ENCODE peak calls at places on chromosomes 3 and 15, in five cellular contexts. U is A549, L is HepG2, Y is IMR-90, N is H1. X is an unnamed sample.

GRCh38 chr3:188749010-188749617 is 422.7 kb upstream of the TPRG1 start:
- DNase-seq in L (no peak), N (no peak), Y (no peak), U (peak), X (peak)

GRCh38 chr3:55556622-55557531 is 69.8 kb upstream of the WNT5A start:
- DNase-seq in Y (peak), N (no peak), U (no peak), L (no peak), X (no peak)

GRCh38 chr15:67865331-67865730 is 25.5 kb upstream of the RNU6-1 start:
- DNase-seq in L (no peak), U (no peak), N (no peak), Y (peak), X (no peak)

GRCh38 chr15:82587805-82588204 is 47.5 kb upstream of the RPS17 start:
- DNase-seq in Y (no peak), U (no peak), N (no peak), L (no peak), X (no peak)

GRCh38 chr15:68416158-68416535 is 15.8 kb downstream of the ITGA11 start:
- DNase-seq in Y (no peak), N (no peak), U (no peak), L (no peak), X (no peak)

GRCh38 chr15:90201944-90202375 is 830 bp downstream of the SEMA4B start:
- DNase-seq in U (no peak), N (no peak), L (no peak), Y (no peak), X (no peak)

GRCh38 chr3:21017115-21017852 is 733.7 kb downstream of the ZNF385D start:
- DNase-seq in L (no peak), N (peak), U (peak), Y (no peak), X (no peak)

GRCh38 chr15:59420986-59421618 is 16.9 kb upstream of the FAM81A start:
- DNase-seq in U (no peak), Y (peak), N (peak), L (no peak), X (no peak)

GRCh38 chr3:177134166-177134565 is 63.1 kb downstream of the TBL1XR1 start:
- DNase-seq in L (no peak), U (no peak), Y (no peak), N (no peak), X (no peak)

DNA sequence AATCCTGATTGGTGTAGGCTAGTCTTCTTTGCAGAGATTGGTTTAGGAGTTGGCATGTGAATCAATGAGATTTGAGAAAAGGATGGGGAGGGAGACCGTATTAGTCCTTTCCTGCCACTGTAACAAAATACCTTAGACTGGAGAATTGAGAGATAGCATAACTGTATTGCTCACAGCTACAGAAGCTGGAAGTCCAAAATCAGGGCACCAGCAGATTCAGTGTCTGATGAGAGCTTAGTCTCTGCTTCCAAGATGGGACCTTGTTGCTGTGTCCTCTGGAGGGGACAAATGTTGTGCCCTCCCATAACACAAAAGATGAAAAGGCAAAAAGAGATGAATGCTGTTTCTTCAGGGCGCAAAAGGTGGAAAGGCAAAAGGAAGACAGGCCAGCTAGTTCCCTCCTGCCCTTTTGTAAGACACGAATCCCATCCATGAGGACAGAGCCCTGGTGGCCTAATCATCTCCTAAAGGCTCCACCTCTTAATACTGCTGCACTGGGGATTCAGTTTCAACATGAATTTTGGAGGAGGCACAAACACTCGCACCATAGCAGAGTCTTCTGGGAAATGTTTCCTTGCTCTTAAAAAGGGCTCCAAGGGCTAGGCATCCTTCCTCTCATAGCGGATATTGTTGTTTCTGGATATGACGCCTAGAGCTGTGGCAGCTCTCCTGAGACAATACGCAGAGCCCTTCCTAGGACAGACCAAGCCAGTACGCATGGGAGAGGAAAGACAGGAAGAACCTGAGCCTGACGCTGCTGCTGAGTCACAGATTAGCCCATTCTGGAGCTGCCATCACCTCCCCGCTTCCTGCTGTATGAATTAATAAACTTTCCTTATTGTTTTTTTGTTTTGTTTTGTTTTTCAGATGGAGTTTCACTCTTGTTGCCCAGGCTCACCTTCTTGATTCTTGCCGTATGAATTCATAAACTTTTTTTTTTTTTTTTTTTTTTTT is 66.7 kb downstream of the PPCDC start:
- DNase-seq in U (no peak), L (no peak), Y (no peak), N (no peak), X (no peak)
- TF ChIP-seq MAFK in U (no peak), L (no peak), Y (no peak), N (no peak), X (peak)

GRCh38 chr15:31328425-31328998 is 1.9 kb downstream of the KLF13 start:
- DNase-seq in U (peak), Y (peak), N (no peak), L (no peak), X (peak)
- TF ChIP-seq MAFK in U (no peak), Y (no peak), N (no peak), L (no peak), X (no peak)

DNA sequence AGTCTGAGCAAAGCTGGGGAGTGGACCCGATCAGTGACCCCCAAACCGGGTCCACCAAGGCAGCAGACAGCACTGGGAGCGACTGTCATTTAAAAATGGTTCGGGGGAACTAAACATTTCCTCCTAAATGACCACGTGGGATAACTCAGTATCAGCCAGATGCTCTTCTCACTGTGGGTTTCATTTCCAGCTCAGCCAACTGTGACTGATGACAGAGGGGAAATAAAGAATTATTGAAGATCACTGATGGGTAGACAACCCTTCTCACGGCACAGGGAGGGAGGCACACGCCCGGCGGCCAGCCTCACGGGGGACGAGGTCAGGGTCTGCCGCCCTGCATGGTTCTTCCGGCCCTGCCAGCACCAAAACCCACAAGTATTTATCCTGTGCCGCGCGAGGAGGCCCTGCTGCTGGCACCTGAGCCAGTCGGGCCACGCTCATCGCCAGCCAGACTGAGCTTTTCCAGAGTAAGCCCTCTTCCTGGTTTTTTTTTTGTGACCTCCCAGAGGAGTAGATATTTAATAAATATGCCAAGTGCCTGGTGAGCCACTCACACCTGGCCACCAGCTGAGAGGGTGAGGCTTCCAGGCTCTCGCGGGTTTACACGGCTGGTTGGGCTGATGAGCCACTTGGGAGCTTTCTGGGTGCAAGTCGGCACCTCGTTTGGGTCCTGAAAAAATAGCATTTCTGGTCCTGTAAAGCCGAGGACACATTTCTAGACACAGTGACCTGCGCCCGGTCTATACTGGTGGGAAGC is 6.2 kb downstream of the MELTF start:
- DNase-seq in U (no peak), N (no peak), L (no peak), Y (no peak), X (no peak)
- TF ChIP-seq MAFK in U (no peak), N (no peak), L (no peak), Y (no peak), X (no peak)

DNA sequence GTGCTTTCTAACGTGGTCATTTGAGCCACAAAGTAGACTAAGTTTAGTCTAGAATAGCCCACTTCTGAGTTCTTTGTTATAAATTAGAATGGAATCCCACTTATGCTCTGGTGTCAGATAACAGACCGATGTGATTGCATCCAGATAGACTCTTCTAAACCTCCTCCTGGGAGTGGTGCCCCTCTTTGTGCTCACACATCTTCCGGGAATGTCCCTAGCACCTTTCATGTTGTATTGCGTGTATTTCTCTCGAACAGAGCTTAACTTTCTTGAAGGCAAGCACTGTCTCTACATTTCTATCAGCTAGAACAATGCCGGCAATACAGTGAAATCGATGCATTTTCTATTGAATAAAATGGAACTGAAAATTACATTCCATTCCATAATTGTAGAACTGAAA is 23.0 kb downstream of the CP start:
- DNase-seq in L (no peak), U (no peak), Y (peak), N (peak), X (no peak)
- TF ChIP-seq MAFK in L (no peak), U (no peak), Y (no peak), N (no peak), X (no peak)